ENCODE peak calls at places on chromosome 20, in ten cellular contexts. One of them, this sample, is unnamed. For H3K4me1, the result is how much of the 10 kb centered on the place peaks cover.

GRCh38 chr20:59825944-59826759 is 107.3 kb downstream of the SYCP2 start:
- DNase-seq in neural progenitor cell: no peak
- DNase-seq in cardiac muscle cell: no peak
- DNase-seq in PC-3: peak
- DNase-seq in uterus: no peak
- DNase-seq in A549: no peak
- DNase-seq in HCT116: no peak
- DNase-seq in naive thymus-derived CD4-positive, alpha-beta T cell: no peak
- DNase-seq in CD8-positive, alpha-beta T cell: no peak
- DNase-seq in endodermal cell: peak
- DNase-seq in this sample: no peak

GRCh38 chr20:54284928-54285704 is 77.2 kb downstream of the PFDN4 start:
- DNase-seq in neural progenitor cell: no peak
- DNase-seq in cardiac muscle cell: no peak
- DNase-seq in PC-3: peak
- DNase-seq in uterus: no peak
- DNase-seq in A549: no peak
- DNase-seq in HCT116: peak
- DNase-seq in naive thymus-derived CD4-positive, alpha-beta T cell: no peak
- DNase-seq in CD8-positive, alpha-beta T cell: no peak
- DNase-seq in endodermal cell: no peak
- DNase-seq in this sample: no peak

GRCh38 chr20:40336530-40336929 is 352.5 kb downstream of the MAFB start:
- DNase-seq in neural progenitor cell: no peak
- DNase-seq in cardiac muscle cell: no peak
- DNase-seq in PC-3: no peak
- DNase-seq in uterus: no peak
- DNase-seq in A549: no peak
- DNase-seq in HCT116: no peak
- DNase-seq in naive thymus-derived CD4-positive, alpha-beta T cell: no peak
- DNase-seq in CD8-positive, alpha-beta T cell: no peak
- DNase-seq in endodermal cell: no peak
- DNase-seq in this sample: no peak

GRCh38 chr20:36465109-36466080 is 75.9 kb upstream of the MYL9 start:
- DNase-seq in neural progenitor cell: peak
- DNase-seq in cardiac muscle cell: peak
- DNase-seq in PC-3: peak
- DNase-seq in uterus: peak
- DNase-seq in A549: peak
- DNase-seq in HCT116: peak
- DNase-seq in naive thymus-derived CD4-positive, alpha-beta T cell: no peak
- DNase-seq in CD8-positive, alpha-beta T cell: no peak
- DNase-seq in endodermal cell: peak
- DNase-seq in this sample: peak

GRCh38 chr20:47501483-47502270 is at the start of gene NCOA3:
- DNase-seq in neural progenitor cell: peak
- DNase-seq in cardiac muscle cell: peak
- DNase-seq in PC-3: peak
- DNase-seq in uterus: peak
- DNase-seq in A549: peak
- DNase-seq in HCT116: peak
- DNase-seq in naive thymus-derived CD4-positive, alpha-beta T cell: peak
- DNase-seq in CD8-positive, alpha-beta T cell: peak
- DNase-seq in endodermal cell: peak
- DNase-seq in this sample: peak

GRCh38 chr20:17645546-17646208 is 36.4 kb downstream of the RRBP1 start:
- DNase-seq in neural progenitor cell: no peak
- DNase-seq in cardiac muscle cell: no peak
- DNase-seq in PC-3: no peak
- DNase-seq in uterus: no peak
- DNase-seq in A549: no peak
- DNase-seq in HCT116: no peak
- DNase-seq in naive thymus-derived CD4-positive, alpha-beta T cell: no peak
- DNase-seq in CD8-positive, alpha-beta T cell: no peak
- DNase-seq in endodermal cell: no peak
- DNase-seq in this sample: no peak

GRCh38 chr20:38724603-38725457 is 544 bp downstream of the SLC32A1 start:
- DNase-seq in neural progenitor cell: peak
- DNase-seq in cardiac muscle cell: no peak
- DNase-seq in PC-3: no peak
- DNase-seq in uterus: no peak
- DNase-seq in A549: no peak
- DNase-seq in HCT116: no peak
- DNase-seq in naive thymus-derived CD4-positive, alpha-beta T cell: no peak
- DNase-seq in CD8-positive, alpha-beta T cell: no peak
- DNase-seq in endodermal cell: peak
- DNase-seq in this sample: no peak

GRCh38 chr20:41352106-41352505 is 11.5 kb downstream of the LPIN3 start:
- DNase-seq in neural progenitor cell: peak
- DNase-seq in cardiac muscle cell: no peak
- DNase-seq in PC-3: no peak
- DNase-seq in uterus: no peak
- DNase-seq in A549: peak
- DNase-seq in HCT116: no peak
- DNase-seq in naive thymus-derived CD4-positive, alpha-beta T cell: no peak
- DNase-seq in CD8-positive, alpha-beta T cell: no peak
- DNase-seq in endodermal cell: peak
- DNase-seq in this sample: no peak

GRCh38 chr20:62914970-62915457 is 11.3 kb downstream of the DIDO1 start:
- DNase-seq in neural progenitor cell: peak
- DNase-seq in cardiac muscle cell: peak
- DNase-seq in PC-3: no peak
- DNase-seq in uterus: no peak
- DNase-seq in A549: peak
- DNase-seq in HCT116: no peak
- DNase-seq in naive thymus-derived CD4-positive, alpha-beta T cell: no peak
- DNase-seq in CD8-positive, alpha-beta T cell: no peak
- DNase-seq in endodermal cell: peak
- DNase-seq in this sample: no peak

GRCh38 chr20:25177890-25178321 is 17.6 kb upstream of the ENTPD6 start:
- DNase-seq in neural progenitor cell: no peak
- DNase-seq in cardiac muscle cell: peak
- DNase-seq in PC-3: peak
- DNase-seq in uterus: no peak
- DNase-seq in A549: no peak
- DNase-seq in HCT116: no peak
- DNase-seq in naive thymus-derived CD4-positive, alpha-beta T cell: no peak
- DNase-seq in CD8-positive, alpha-beta T cell: no peak
- DNase-seq in endodermal cell: no peak
- DNase-seq in this sample: no peak

GRCh38 chr20:24651171-24651972 is 181.9 kb downstream of the SYNDIG1 start:
- DNase-seq in neural progenitor cell: no peak
- DNase-seq in cardiac muscle cell: peak
- DNase-seq in PC-3: peak
- DNase-seq in uterus: no peak
- DNase-seq in A549: peak
- DNase-seq in HCT116: no peak
- DNase-seq in naive thymus-derived CD4-positive, alpha-beta T cell: no peak
- DNase-seq in CD8-positive, alpha-beta T cell: no peak
- DNase-seq in endodermal cell: no peak
- DNase-seq in this sample: no peak

GRCh38 chr20:21559305-21559704 is 45.4 kb upstream of the NKX2-2 start:
- DNase-seq in neural progenitor cell: no peak
- DNase-seq in cardiac muscle cell: no peak
- DNase-seq in PC-3: no peak
- DNase-seq in uterus: no peak
- DNase-seq in A549: no peak
- DNase-seq in HCT116: no peak
- DNase-seq in naive thymus-derived CD4-positive, alpha-beta T cell: no peak
- DNase-seq in CD8-positive, alpha-beta T cell: no peak
- DNase-seq in endodermal cell: no peak
- DNase-seq in this sample: peak

GRCh38 chr20:63320041-63320511 is 27.1 kb downstream of the COL20A1 start:
- DNase-seq in neural progenitor cell: no peak
- DNase-seq in cardiac muscle cell: no peak
- DNase-seq in PC-3: no peak
- DNase-seq in uterus: no peak
- DNase-seq in A549: no peak
- DNase-seq in HCT116: no peak
- DNase-seq in naive thymus-derived CD4-positive, alpha-beta T cell: no peak
- DNase-seq in CD8-positive, alpha-beta T cell: no peak
- DNase-seq in endodermal cell: no peak
- DNase-seq in this sample: no peak

GRCh38 chr20:57696401-57696961 is 13.3 kb downstream of the PMEPA1 start:
- DNase-seq in neural progenitor cell: no peak
- DNase-seq in cardiac muscle cell: no peak
- DNase-seq in PC-3: no peak
- DNase-seq in uterus: no peak
- DNase-seq in A549: no peak
- DNase-seq in HCT116: no peak
- DNase-seq in naive thymus-derived CD4-positive, alpha-beta T cell: no peak
- DNase-seq in CD8-positive, alpha-beta T cell: no peak
- DNase-seq in endodermal cell: no peak
- DNase-seq in this sample: no peak
- H3K4me1 ChIP-seq in neural progenitor cell: under half
- H3K4me1 ChIP-seq in cardiac muscle cell: under half
- H3K4me1 ChIP-seq in PC-3: half or more
- H3K4me1 ChIP-seq in uterus: under half
- H3K4me1 ChIP-seq in A549: half or more
- H3K4me1 ChIP-seq in HCT116: half or more
- H3K4me1 ChIP-seq in naive thymus-derived CD4-positive, alpha-beta T cell: under half
- H3K4me1 ChIP-seq in CD8-positive, alpha-beta T cell: under half
- H3K4me1 ChIP-seq in endodermal cell: under half
- H3K4me1 ChIP-seq in this sample: under half

GRCh38 chr20:49630396-49630951 is 62.5 kb upstream of the PTGIS start:
- DNase-seq in neural progenitor cell: no peak
- DNase-seq in cardiac muscle cell: no peak
- DNase-seq in PC-3: no peak
- DNase-seq in uterus: no peak
- DNase-seq in A549: no peak
- DNase-seq in HCT116: no peak
- DNase-seq in naive thymus-derived CD4-positive, alpha-beta T cell: no peak
- DNase-seq in CD8-positive, alpha-beta T cell: no peak
- DNase-seq in endodermal cell: peak
- DNase-seq in this sample: no peak
- H3K27ac ChIP-seq in neural progenitor cell: no peak
- H3K27ac ChIP-seq in cardiac muscle cell: peak
- H3K27ac ChIP-seq in PC-3: no peak
- H3K27ac ChIP-seq in uterus: peak
- H3K27ac ChIP-seq in A549: no peak
- H3K27ac ChIP-seq in HCT116: no peak
- H3K27ac ChIP-seq in naive thymus-derived CD4-positive, alpha-beta T cell: no peak
- H3K27ac ChIP-seq in CD8-positive, alpha-beta T cell: no peak
- H3K27ac ChIP-seq in endodermal cell: no peak
- H3K27ac ChIP-seq in this sample: no peak

DNA sequence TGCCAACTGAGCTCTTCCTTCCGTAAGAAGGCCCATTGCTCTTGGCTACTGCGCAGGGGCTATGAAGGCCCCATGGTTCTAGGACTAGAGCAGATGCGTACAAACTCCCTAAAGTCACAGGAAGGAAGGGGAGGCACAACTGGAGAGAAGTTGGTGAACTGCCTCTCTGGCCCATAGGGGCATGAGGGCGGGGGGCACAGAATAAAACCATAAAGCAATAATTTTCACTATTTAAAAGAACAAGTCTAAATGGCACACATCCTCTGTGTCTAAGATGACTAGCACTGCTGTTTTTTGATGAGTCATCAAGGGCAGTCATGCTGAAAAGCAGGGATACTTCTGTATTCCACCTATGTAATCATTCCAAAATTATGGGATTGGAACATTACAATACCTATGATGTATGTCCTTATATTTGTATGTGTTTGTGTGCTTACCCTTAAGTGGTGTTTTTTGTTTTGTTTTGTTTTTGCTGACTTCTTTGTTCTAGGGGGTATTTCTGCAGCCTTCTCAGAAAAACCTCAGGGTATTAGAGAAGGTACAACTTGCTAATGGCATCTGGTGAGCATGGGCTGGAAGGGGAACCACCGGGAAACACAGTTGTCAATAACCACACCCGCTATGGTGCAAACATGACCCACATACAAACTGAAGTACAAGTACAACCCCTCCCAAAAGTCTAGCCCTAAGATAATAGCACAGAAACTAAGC is 36.9 kb downstream of the B4GALT5 start:
- DNase-seq in neural progenitor cell: no peak
- DNase-seq in cardiac muscle cell: peak
- DNase-seq in PC-3: peak
- DNase-seq in uterus: no peak
- DNase-seq in A549: peak
- DNase-seq in HCT116: no peak
- DNase-seq in naive thymus-derived CD4-positive, alpha-beta T cell: no peak
- DNase-seq in CD8-positive, alpha-beta T cell: peak
- DNase-seq in endodermal cell: no peak
- DNase-seq in this sample: peak
- H3K4me1 ChIP-seq in neural progenitor cell: half or more
- H3K4me1 ChIP-seq in cardiac muscle cell: under half
- H3K4me1 ChIP-seq in PC-3: half or more
- H3K4me1 ChIP-seq in uterus: under half
- H3K4me1 ChIP-seq in A549: half or more
- H3K4me1 ChIP-seq in HCT116: half or more
- H3K4me1 ChIP-seq in naive thymus-derived CD4-positive, alpha-beta T cell: under half
- H3K4me1 ChIP-seq in CD8-positive, alpha-beta T cell: under half
- H3K4me1 ChIP-seq in endodermal cell: under half
- H3K4me1 ChIP-seq in this sample: half or more

GRCh38 chr20:9353916-9354276 is 160.5 kb upstream of the LAMP5 start:
- DNase-seq in neural progenitor cell: no peak
- DNase-seq in cardiac muscle cell: peak
- DNase-seq in PC-3: no peak
- DNase-seq in uterus: no peak
- DNase-seq in A549: no peak
- DNase-seq in HCT116: no peak
- DNase-seq in naive thymus-derived CD4-positive, alpha-beta T cell: no peak
- DNase-seq in CD8-positive, alpha-beta T cell: no peak
- DNase-seq in endodermal cell: no peak
- DNase-seq in this sample: no peak
- H3K27ac ChIP-seq in neural progenitor cell: no peak
- H3K27ac ChIP-seq in cardiac muscle cell: peak
- H3K27ac ChIP-seq in PC-3: no peak
- H3K27ac ChIP-seq in uterus: no peak
- H3K27ac ChIP-seq in A549: peak
- H3K27ac ChIP-seq in HCT116: no peak
- H3K27ac ChIP-seq in naive thymus-derived CD4-positive, alpha-beta T cell: no peak
- H3K27ac ChIP-seq in CD8-positive, alpha-beta T cell: no peak
- H3K27ac ChIP-seq in endodermal cell: no peak
- H3K27ac ChIP-seq in this sample: no peak

DNA sequence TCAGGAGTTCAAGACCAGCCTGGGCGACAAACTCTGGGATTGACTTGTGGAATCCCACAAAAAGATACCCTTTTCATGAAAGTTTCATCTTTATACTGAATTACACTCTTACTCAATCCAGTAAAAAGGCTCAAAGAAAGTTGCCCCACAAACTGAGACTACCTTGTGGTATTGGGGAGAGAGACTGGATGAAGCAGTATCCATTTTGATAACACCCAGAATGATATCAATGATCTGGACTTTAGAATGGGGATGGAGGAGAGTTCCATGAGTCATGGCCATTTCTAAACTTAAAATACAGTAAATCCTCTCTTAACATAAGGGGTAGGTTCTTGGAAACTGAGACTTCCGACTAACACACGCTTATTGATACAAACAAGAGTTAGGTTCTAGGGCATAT is 4.7 kb downstream of the STAU1 start:
- DNase-seq in neural progenitor cell: no peak
- DNase-seq in cardiac muscle cell: no peak
- DNase-seq in PC-3: no peak
- DNase-seq in uterus: no peak
- DNase-seq in A549: no peak
- DNase-seq in HCT116: no peak
- DNase-seq in naive thymus-derived CD4-positive, alpha-beta T cell: no peak
- DNase-seq in CD8-positive, alpha-beta T cell: no peak
- DNase-seq in endodermal cell: no peak
- DNase-seq in this sample: no peak
- H3K4me1 ChIP-seq in neural progenitor cell: under half
- H3K4me1 ChIP-seq in cardiac muscle cell: under half
- H3K4me1 ChIP-seq in PC-3: under half
- H3K4me1 ChIP-seq in uterus: under half
- H3K4me1 ChIP-seq in A549: half or more
- H3K4me1 ChIP-seq in HCT116: under half
- H3K4me1 ChIP-seq in naive thymus-derived CD4-positive, alpha-beta T cell: under half
- H3K4me1 ChIP-seq in CD8-positive, alpha-beta T cell: half or more
- H3K4me1 ChIP-seq in endodermal cell: under half
- H3K4me1 ChIP-seq in this sample: half or more

This sample was measured in CD4-positive, CD25-positive, alpha-beta regulatory T cell.